ENCODE peak calls at places on chromosome 20, in eight cellular contexts. N, D, R, A, E, T, C and S are unnamed samples.

GRCh38 chr20:11849976-11850670 is 67.6 kb upstream of the BTBD3 start:
- DNase-seq in N (peak), D (peak), R (no peak), A (no peak), E (no peak), T (no peak), C (no peak), S (no peak)

GRCh38 chr20:37452236-37452635 is 68.8 kb upstream of the NNAT start:
- DNase-seq in N (no peak), D (no peak), R (no peak), A (no peak), E (no peak), T (no peak), C (no peak), S (no peak)

GRCh38 chr20:22346716-22347115 is 237.7 kb downstream of the FOXA2 start:
- DNase-seq in N (no peak), D (no peak), R (no peak), A (no peak), E (no peak), T (no peak), C (no peak), S (no peak)

GRCh38 chr20:43749734-43750294 is 23.0 kb upstream of the GTSF1L start:
- DNase-seq in N (peak), D (no peak), R (no peak), A (no peak), E (peak), T (peak), C (peak), S (peak)

GRCh38 chr20:25695532-25696383 is 895 bp downstream of the ZNF337 start:
- DNase-seq in N (peak), D (no peak), R (no peak), A (no peak), E (no peak), T (no peak), C (no peak), S (peak)

GRCh38 chr20:37239026-37239451 is 22.6 kb downstream of the GHRH start:
- DNase-seq in N (no peak), D (peak), R (peak), A (peak), E (no peak), T (no peak), C (no peak), S (no peak)

GRCh38 chr20:61736751-61737310 is 328.9 kb downstream of the TAF4 start:
- DNase-seq in N (no peak), D (no peak), R (no peak), A (no peak), E (no peak), T (no peak), C (no peak), S (no peak)

GRCh38 chr20:25320035-25320800 is 70.4 kb downstream of the ABHD12 start:
- DNase-seq in N (no peak), D (no peak), R (no peak), A (no peak), E (no peak), T (no peak), C (no peak), S (no peak)

GRCh38 chr20:4601630-4602296 is 119.9 kb upstream of the PRND start:
- DNase-seq in N (no peak), D (no peak), R (no peak), A (no peak), E (no peak), T (peak), C (peak), S (no peak)

GRCh38 chr20:62739581-62740285 is 31.1 kb downstream of the NTSR1 start:
- DNase-seq in N (peak), D (no peak), R (no peak), A (peak), E (no peak), T (no peak), C (peak), S (no peak)

GRCh38 chr20:58213112-58213511 is 15.3 kb downstream of the ANKRD60 start:
- DNase-seq in N (no peak), D (no peak), R (no peak), A (no peak), E (no peak), T (no peak), C (no peak), S (no peak)